ENCODE peak calls at places on chromosomes 13 and 19, in nine cellular contexts. D is GM10248; H is HFF-Myc; U is psoas muscle; I is stimulated activated CD4-positive, alpha-beta T cell treated with anti-CD3 and anti-CD28 coated beads, Interleukin-1b, Interleukin-23, amount 100 ng/mL, for 24 hours; Z is activated gamma-delta T cell treated with Interleukin-2 at 50 U/mL for 16 hours; C is heart right ventricle; Q is T-helper 2 cell; T is stimulated activated CD8-positive, alpha-beta memory T cell treated with anti-CD3 and anti-CD28 coated beads, Interleukin-7, amount 100 ng/mL, for 1 hour. K is an unnamed sample.

GRCh38 chr19:29107831-29108230 is 105.1 kb downstream of the UQCRFS1 start:
- DNase-seq in D (no peak), H (no peak), U (no peak), I (no peak), Z (no peak), C (no peak), Q (no peak), T (no peak), K (no peak)

GRCh38 chr19:58009301-58009665 is 6.7 kb upstream of the ZNF606 start:
- DNase-seq in D (no peak), H (no peak), U (no peak), I (no peak), Z (no peak), C (no peak), Q (no peak), T (no peak), K (no peak)

GRCh38 chr13:54633461-54633860 is 1604.8 kb downstream of the OLFM4 start:
- DNase-seq in D (no peak), H (no peak), U (no peak), I (no peak), Z (no peak), C (no peak), Q (no peak), T (no peak), K (no peak)

GRCh38 chr19:56350416-56351045 is 35.9 kb upstream of the ZSCAN5A start:
- DNase-seq in D (peak; percentile 37), H (peak; percentile 21), U (no peak), I (peak; percentile 15), Z (peak; percentile 45), C (no peak), Q (peak; percentile 17), T (peak; percentile 8), K (no peak)

GRCh38 chr13:80888421-80888820 is 547.5 kb upstream of the SPRY2 start:
- DNase-seq in D (no peak), H (no peak), U (no peak), I (no peak), Z (no peak), C (no peak), Q (no peak), T (no peak), K (no peak)

GRCh38 chr13:48532146-48532472 is 771 bp downstream of the RCBTB2 start:
- DNase-seq in D (no peak), H (peak; percentile 10), U (no peak), I (no peak), Z (no peak), C (no peak), Q (no peak), T (no peak), K (no peak)

GRCh38 chr19:5321066-5321642 is 19.5 kb downstream of the PTPRS start:
- DNase-seq in D (no peak), H (no peak), U (no peak), I (no peak), Z (no peak), C (no peak), Q (no peak), T (no peak), K (no peak)

GRCh38 chr13:34750078-34750703 is 191.9 kb upstream of the NBEA start:
- DNase-seq in D (peak; percentile 13), H (no peak), U (no peak), I (no peak), Z (no peak), C (peak; percentile 26), Q (no peak), T (no peak), K (no peak)

GRCh38 chr13:97302611-97303010 is 80.5 kb downstream of the MBNL2 start:
- DNase-seq in D (no peak), H (no peak), U (no peak), I (no peak), Z (no peak), C (no peak), Q (no peak), T (no peak), K (no peak)

GRCh38 chr13:106373304-106373988 is 162.0 kb downstream of the EFNB2 start:
- DNase-seq in D (no peak), H (no peak), U (no peak), I (no peak), Z (no peak), C (no peak), Q (no peak), T (no peak), K (no peak)

GRCh38 chr19:35037716-35038622 is 3.6 kb upstream of the HPN start:
- DNase-seq in D (no peak), H (no peak), U (peak; percentile 45), I (no peak), Z (no peak), C (no peak), Q (no peak), T (no peak), K (no peak)

GRCh38 chr19:18475004-18475453 is 37.1 kb upstream of the ISYNA1 start:
- DNase-seq in D (no peak), H (no peak), U (no peak), I (no peak), Z (no peak), C (no peak), Q (peak; percentile 79), T (no peak), K (no peak)

GRCh38 chr13:40329682-40330485 is 336.6 kb downstream of the FOXO1 start:
- DNase-seq in D (no peak), H (no peak), U (no peak), I (no peak), Z (no peak), C (no peak), Q (no peak), T (no peak), K (no peak)

GRCh38 chr19:29287061-29287460 is 74.1 kb upstream of the UQCRFS1 start:
- DNase-seq in D (no peak), H (no peak), U (no peak), I (no peak), Z (no peak), C (no peak), Q (no peak), T (no peak), K (no peak)

GRCh38 chr13:65461590-65461989 is 1768.5 kb downstream of the PCDH9 start:
- DNase-seq in D (no peak), H (peak; percentile 30), U (no peak), I (no peak), Z (no peak), C (no peak), Q (no peak), T (no peak), K (no peak)

GRCh38 chr13:35530147-35530546 is 53.7 kb upstream of the MAB21L1 start:
- DNase-seq in D (no peak), H (no peak), U (no peak), I (no peak), Z (no peak), C (peak; percentile 17), Q (no peak), T (no peak), K (no peak)

GRCh38 chr19:37309834-37310575 is 60.9 kb upstream of the ZNF527 start:
- DNase-seq in D (no peak), H (no peak), U (no peak), I (no peak), Z (peak; percentile 24), C (no peak), Q (no peak), T (no peak), K (no peak)

K was measured in breast epithelium.